ENCODE peak calls at places on chromosomes 4 and X, in four cellular contexts. D, Y, U and X are unnamed samples.

GRCh38 chrX:638482-639131 is 8.0 kb downstream of the SHOX start:
- DNase-seq in D (no peak), Y (no peak), U (no peak), X (no peak)

GRCh38 chrX:19776753-19777152 is 110.6 kb downstream of the SH3KBP1 start:
- DNase-seq in D (no peak), Y (no peak), U (peak), X (no peak)

GRCh38 chrX:129360175-129360574 is 163.1 kb downstream of the SMARCA1 start:
- DNase-seq in D (no peak), Y (peak), U (peak), X (peak)

GRCh38 chr4:189506080-189506479 is 434.6 kb upstream of the FRG1 start:
- DNase-seq in D (no peak), Y (no peak), U (no peak), X (no peak)

GRCh38 chrX:119784747-119785446 is 6.5 kb downstream of the RPL39 start:
- DNase-seq in D (no peak), Y (peak), U (peak), X (no peak)

GRCh38 chr4:73919691-73920090 is 50.5 kb downstream of the CXCL1 start:
- DNase-seq in D (no peak), Y (no peak), U (no peak), X (no peak)

GRCh38 chr4:144518181-144518895 is 127.6 kb upstream of the HHIP start:
- DNase-seq in D (no peak), Y (no peak), U (no peak), X (no peak)

GRCh38 chr4:139600662-139601061 is 44.6 kb upstream of the SETD7 start:
- DNase-seq in D (no peak), Y (no peak), U (no peak), X (no peak)

GRCh38 chr4:93313207-93313606 is 515.3 kb upstream of the ATOH1 start:
- DNase-seq in D (no peak), Y (peak), U (no peak), X (peak)

GRCh38 chrX:133792198-133792953 is 193.0 kb downstream of the GPC3 start:
- DNase-seq in D (peak), Y (peak), U (peak), X (peak)

GRCh38 chr4:26936284-26937065 is 75.8 kb downstream of the STIM2 start:
- DNase-seq in D (peak), Y (no peak), U (peak), X (no peak)

GRCh38 chr4:686371-687040 is 2.4 kb downstream of the SLC49A3 start:
- DNase-seq in D (no peak), Y (no peak), U (no peak), X (no peak)

GRCh38 chr4:688695-689497 is at the start of gene SLC49A3:
- DNase-seq in D (no peak), Y (no peak), U (no peak), X (no peak)

GRCh38 chr4:687048-687974 is 1.6 kb downstream of the SLC49A3 start:
- DNase-seq in D (peak), Y (peak), U (peak), X (peak)

GRCh38 chr4:689498-690122 is 659 bp upstream of the SLC49A3 start:
- DNase-seq in D (no peak), Y (no peak), U (no peak), X (no peak)

DNA sequence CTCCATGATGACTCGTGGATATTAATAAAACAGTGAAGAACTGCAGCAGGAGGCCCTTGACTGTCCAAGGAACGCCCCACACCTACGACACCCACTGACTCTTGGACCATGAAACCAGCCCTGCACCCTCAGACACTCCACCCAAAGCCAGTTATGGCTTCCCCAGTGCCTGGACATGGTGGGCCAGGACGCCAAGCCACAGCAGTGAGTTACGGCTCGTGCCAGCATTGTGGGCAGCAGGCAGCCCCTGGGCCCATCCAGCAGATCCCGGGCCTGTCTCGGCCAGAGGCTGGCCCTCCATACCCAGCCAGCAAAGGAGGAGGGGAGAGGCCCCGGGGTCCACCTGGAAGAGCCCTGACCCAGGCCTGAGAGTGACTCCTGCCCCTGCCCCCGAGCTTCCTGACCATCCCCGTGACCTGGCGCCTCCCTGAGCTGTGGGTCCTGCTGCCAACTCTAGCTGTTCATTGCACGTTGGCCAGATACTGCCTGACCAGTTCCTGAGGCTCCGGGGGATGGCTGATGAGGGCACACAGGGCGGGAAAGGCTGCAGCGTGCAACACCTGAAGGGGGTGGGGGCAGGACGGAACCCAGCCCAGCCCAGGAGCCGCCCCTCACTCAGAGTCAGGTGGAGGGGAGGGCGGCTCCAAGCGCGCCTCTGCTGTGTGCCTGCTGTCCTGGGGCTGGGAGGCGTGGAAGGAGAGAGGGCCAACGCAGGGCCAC is 816 bp downstream of the SLC49A3 start:
- DNase-seq in D (no peak), Y (peak), U (no peak), X (no peak)
- H3K4me3 ChIP-seq in D (no peak), Y (no peak), U (no peak), X (no peak)

DNA sequence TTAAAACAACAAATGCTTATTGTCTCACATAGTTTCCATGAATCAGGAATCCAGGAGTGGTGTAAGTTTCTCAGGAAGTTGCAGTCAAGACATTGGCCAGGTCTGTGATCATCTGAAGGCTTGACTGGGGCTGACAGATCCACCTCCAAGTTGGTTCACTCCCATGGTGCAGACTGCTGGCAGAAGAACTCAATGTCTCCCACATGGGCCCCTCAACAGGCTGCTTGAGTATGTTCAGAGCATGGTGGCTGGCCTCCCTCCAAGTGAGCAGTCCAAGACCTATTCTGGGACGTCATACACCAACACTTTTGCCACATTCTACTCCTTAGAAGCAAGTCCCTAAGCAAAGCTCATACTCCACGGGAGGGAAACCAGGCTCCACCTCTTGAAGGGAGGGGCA is 35.4 kb downstream of the LGI2 start:
- DNase-seq in D (no peak), Y (no peak), U (no peak), X (no peak)
- TF ChIP-seq CTCF in D (no peak), Y (no peak), U (no peak), X (no peak)

DNA sequence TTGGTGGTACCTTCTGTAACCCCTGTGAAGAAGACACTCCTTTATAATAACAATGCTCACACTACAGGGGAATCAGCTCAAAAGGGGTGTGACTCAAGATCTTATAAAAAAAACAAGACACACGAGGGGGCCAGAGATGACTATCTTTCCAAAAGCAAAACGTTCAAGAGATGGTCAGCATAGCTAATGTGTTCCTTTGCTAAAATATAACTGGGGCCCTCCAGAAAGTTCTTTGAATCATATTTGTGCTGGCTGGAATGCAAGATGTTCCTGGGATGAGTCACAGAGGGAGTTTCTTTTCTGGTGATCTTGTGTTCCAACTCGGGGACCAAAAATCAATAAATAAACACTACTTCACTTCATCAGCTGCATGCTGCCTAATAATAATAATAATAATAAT is 46.5 kb downstream of the RAI2 start:
- DNase-seq in D (no peak), Y (peak), U (no peak), X (no peak)
- H3K4me3 ChIP-seq in D (no peak), Y (no peak), U (no peak), X (no peak)

GRCh38 chr4:131430302-131430701 is 1718.8 kb upstream of the PCDH10 start:
- DNase-seq in D (no peak), Y (peak), U (peak), X (no peak)
- TF ChIP-seq CTCF in D (no peak), Y (peak), U (no peak), X (no peak)

GRCh38 chr4:159105063-159105414 is 2.2 kb downstream of the RAPGEF2 start:
- DNase-seq in D (no peak), Y (peak), U (no peak), X (no peak)
- H3K4me3 ChIP-seq in D (peak), Y (peak), U (no peak), X (peak)